ENCODE peak calls at places on chromosomes 2 and 18, in six cellular contexts. One of them, this sample, is unnamed.

GRCh38 chr2:104028066-104028465 is 825.8 kb upstream of the POU3F3 start:
- DNase-seq in K562: no peak
- DNase-seq in H1: no peak
- DNase-seq in neural crest cell: no peak
- DNase-seq in PC-3: no peak
- DNase-seq in keratinocyte: no peak
- DNase-seq in this sample: no peak

GRCh38 chr18:58176915-58177717 is 133.1 kb downstream of the NEDD4L start:
- DNase-seq in neural crest cell: no peak
- DNase-seq in H1: peak
- DNase-seq in K562: no peak
- DNase-seq in keratinocyte: peak
- DNase-seq in PC-3: peak
- DNase-seq in this sample: no peak

GRCh38 chr2:96838345-96839287 is 5.2 kb downstream of the ANKRD23 start:
- DNase-seq in PC-3: no peak
- DNase-seq in neural crest cell: no peak
- DNase-seq in K562: no peak
- DNase-seq in keratinocyte: no peak
- DNase-seq in H1: peak
- DNase-seq in this sample: no peak

GRCh38 chr2:177257471-177257870 is 7.1 kb downstream of the NFE2L2 start:
- DNase-seq in H1: no peak
- DNase-seq in keratinocyte: no peak
- DNase-seq in neural crest cell: no peak
- DNase-seq in K562: no peak
- DNase-seq in PC-3: no peak
- DNase-seq in this sample: no peak

GRCh38 chr2:142140434-142140845 is 9.6 kb upstream of the LRP1B start:
- DNase-seq in PC-3: peak
- DNase-seq in keratinocyte: no peak
- DNase-seq in H1: no peak
- DNase-seq in neural crest cell: no peak
- DNase-seq in K562: no peak
- DNase-seq in this sample: no peak

GRCh38 chr2:44793322-44793870 is 148.1 kb upstream of the SIX3 start:
- DNase-seq in neural crest cell: no peak
- DNase-seq in PC-3: peak
- DNase-seq in keratinocyte: no peak
- DNase-seq in K562: no peak
- DNase-seq in H1: peak
- DNase-seq in this sample: peak

GRCh38 chr2:234797566-234798250 is 154.1 kb upstream of the SH3BP4 start:
- DNase-seq in keratinocyte: no peak
- DNase-seq in PC-3: no peak
- DNase-seq in H1: no peak
- DNase-seq in neural crest cell: no peak
- DNase-seq in K562: no peak
- DNase-seq in this sample: no peak

GRCh38 chr2:45439788-45440773 is 171.0 kb downstream of the SRBD1 start:
- DNase-seq in H1: no peak
- DNase-seq in neural crest cell: no peak
- DNase-seq in K562: no peak
- DNase-seq in PC-3: peak
- DNase-seq in keratinocyte: no peak
- DNase-seq in this sample: no peak

GRCh38 chr2:162075689-162076132 is 1.7 kb upstream of the DPP4 start:
- DNase-seq in H1: no peak
- DNase-seq in K562: no peak
- DNase-seq in PC-3: no peak
- DNase-seq in neural crest cell: no peak
- DNase-seq in keratinocyte: no peak
- DNase-seq in this sample: no peak

GRCh38 chr18:62436636-62437519 is 85.9 kb upstream of the ZCCHC2 start:
- DNase-seq in neural crest cell: no peak
- DNase-seq in keratinocyte: no peak
- DNase-seq in K562: no peak
- DNase-seq in H1: no peak
- DNase-seq in PC-3: peak
- DNase-seq in this sample: no peak

GRCh38 chr18:12283256-12283655 is 24.8 kb upstream of the TUBB6 start:
- DNase-seq in H1: peak
- DNase-seq in keratinocyte: peak
- DNase-seq in PC-3: peak
- DNase-seq in neural crest cell: no peak
- DNase-seq in K562: peak
- DNase-seq in this sample: peak

GRCh38 chr2:116319001-116319400 is 1495.5 kb upstream of the DDX18 start:
- DNase-seq in PC-3: no peak
- DNase-seq in keratinocyte: no peak
- DNase-seq in H1: no peak
- DNase-seq in K562: no peak
- DNase-seq in neural crest cell: no peak
- DNase-seq in this sample: no peak

GRCh38 chr2:14239605-14240004 is 392.9 kb upstream of the LRATD1 start:
- DNase-seq in K562: no peak
- DNase-seq in PC-3: no peak
- DNase-seq in neural crest cell: no peak
- DNase-seq in H1: no peak
- DNase-seq in keratinocyte: no peak
- DNase-seq in this sample: no peak

GRCh38 chr2:159074605-159075004 is 106.2 kb downstream of the TANC1 start:
- DNase-seq in neural crest cell: no peak
- DNase-seq in K562: no peak
- DNase-seq in PC-3: no peak
- DNase-seq in H1: no peak
- DNase-seq in keratinocyte: no peak
- DNase-seq in this sample: no peak

GRCh38 chr2:197804049-197804757 is at the start of gene PLCL1:
- DNase-seq in keratinocyte: peak
- DNase-seq in neural crest cell: peak
- DNase-seq in K562: peak
- DNase-seq in PC-3: peak
- DNase-seq in H1: peak
- DNase-seq in this sample: peak
- TF ChIP-seq CTCF in keratinocyte: no peak
- TF ChIP-seq CTCF in neural crest cell: no peak
- TF ChIP-seq CTCF in K562: peak
- TF ChIP-seq CTCF in PC-3: no peak
- TF ChIP-seq CTCF in H1: no peak
- TF ChIP-seq CTCF in this sample: no peak

GRCh38 chr2:69917854-69918253 is 2.9 kb downstream of the MXD1 start:
- DNase-seq in K562: no peak
- DNase-seq in PC-3: peak
- DNase-seq in keratinocyte: no peak
- DNase-seq in H1: no peak
- DNase-seq in neural crest cell: no peak
- DNase-seq in this sample: no peak

GRCh38 chr2:69914235-69915049 is 467 bp upstream of the MXD1 start:
- DNase-seq in H1: peak
- DNase-seq in K562: peak
- DNase-seq in PC-3: peak
- DNase-seq in neural crest cell: peak
- DNase-seq in keratinocyte: peak
- DNase-seq in this sample: peak

GRCh38 chr2:69915050-69915945 is at the start of gene MXD1:
- DNase-seq in keratinocyte: no peak
- DNase-seq in K562: peak
- DNase-seq in H1: no peak
- DNase-seq in PC-3: peak
- DNase-seq in neural crest cell: no peak
- DNase-seq in this sample: peak

GRCh38 chr2:69916151-69916550 is 1.2 kb downstream of the MXD1 start:
- DNase-seq in neural crest cell: no peak
- DNase-seq in keratinocyte: no peak
- DNase-seq in PC-3: peak
- DNase-seq in H1: no peak
- DNase-seq in K562: no peak
- DNase-seq in this sample: no peak

DNA sequence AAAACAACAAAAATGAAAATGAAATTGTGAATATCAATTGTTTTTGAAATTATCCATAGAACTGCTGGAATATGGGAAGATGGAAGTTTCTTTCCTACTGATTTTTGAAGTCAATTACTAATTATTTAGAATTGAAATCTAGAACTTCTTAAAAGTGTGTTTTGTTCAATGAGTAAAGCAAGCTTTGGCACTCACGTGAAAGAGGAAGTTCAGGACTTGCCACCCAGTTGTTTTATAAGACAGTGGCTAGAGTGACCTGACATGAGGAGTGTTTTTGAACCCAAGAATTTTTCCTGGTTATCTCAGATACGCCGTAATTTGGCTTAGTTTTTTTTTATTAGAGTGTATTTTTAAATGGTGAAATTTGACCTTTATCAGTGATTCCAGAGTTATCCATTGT is 3.5 kb downstream of the MXD1 start:
- DNase-seq in neural crest cell: no peak
- DNase-seq in H1: no peak
- DNase-seq in K562: no peak
- DNase-seq in keratinocyte: no peak
- DNase-seq in PC-3: no peak
- DNase-seq in this sample: no peak
- TF ChIP-seq CTCF in neural crest cell: no peak
- TF ChIP-seq CTCF in H1: no peak
- TF ChIP-seq CTCF in K562: no peak
- TF ChIP-seq CTCF in keratinocyte: no peak
- TF ChIP-seq CTCF in PC-3: no peak
- TF ChIP-seq CTCF in this sample: no peak

DNA sequence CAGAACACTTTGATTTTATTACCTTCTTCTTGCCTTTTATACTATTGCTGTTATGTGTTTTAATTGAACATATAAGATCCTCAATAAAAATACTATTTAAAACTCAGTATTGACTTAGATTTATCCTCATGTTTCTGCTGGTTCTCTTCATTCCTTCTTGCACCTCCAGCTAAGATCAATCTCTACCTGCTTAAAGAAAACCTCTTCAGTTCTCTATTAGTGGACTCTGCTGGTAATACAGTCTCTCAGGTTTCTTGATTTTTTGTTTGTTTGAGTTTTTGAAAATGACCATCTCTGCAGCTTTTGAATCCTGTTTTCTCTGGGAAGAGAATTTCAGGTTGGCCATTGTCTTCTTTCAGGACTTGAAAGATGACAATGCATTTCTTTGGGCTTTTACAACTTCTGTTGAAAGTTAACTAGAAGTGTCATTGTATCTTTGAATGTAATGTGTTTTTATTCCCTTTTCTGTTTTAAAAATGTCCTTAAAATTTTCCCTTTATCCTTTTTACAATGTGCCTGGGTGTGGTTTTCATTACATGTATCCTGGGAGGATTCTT is 29.8 kb upstream of the TMEM131 start:
- DNase-seq in PC-3: no peak
- DNase-seq in K562: no peak
- DNase-seq in H1: no peak
- DNase-seq in neural crest cell: no peak
- DNase-seq in keratinocyte: no peak
- DNase-seq in this sample: no peak
- TF ChIP-seq CTCF in PC-3: no peak
- TF ChIP-seq CTCF in K562: no peak
- TF ChIP-seq CTCF in H1: no peak
- TF ChIP-seq CTCF in neural crest cell: no peak
- TF ChIP-seq CTCF in keratinocyte: no peak
- TF ChIP-seq CTCF in this sample: no peak

DNA sequence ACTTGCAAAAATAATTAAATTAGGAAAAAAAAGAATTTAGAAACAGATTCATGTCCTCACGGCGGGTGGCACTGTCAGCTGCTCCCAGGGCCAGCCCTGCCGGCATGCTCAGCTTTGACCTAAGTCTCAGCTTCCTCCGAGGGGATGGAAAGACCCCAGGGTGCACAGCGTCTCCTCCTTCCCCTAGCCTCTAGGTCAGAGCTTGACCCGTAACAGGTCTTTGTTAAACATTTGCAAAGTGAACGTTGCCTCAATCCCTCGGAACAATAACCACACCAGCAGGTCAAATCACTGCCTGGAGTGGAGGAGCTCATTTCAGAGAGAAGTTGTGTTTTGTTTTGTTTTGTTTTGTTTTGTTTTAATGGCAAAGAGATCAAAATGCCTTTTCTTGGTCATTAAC is 171.3 kb downstream of the TMEM18 start:
- DNase-seq in H1: peak
- DNase-seq in PC-3: no peak
- DNase-seq in keratinocyte: no peak
- DNase-seq in neural crest cell: no peak
- DNase-seq in K562: no peak
- DNase-seq in this sample: no peak
- TF ChIP-seq CTCF in H1: no peak
- TF ChIP-seq CTCF in PC-3: no peak
- TF ChIP-seq CTCF in keratinocyte: no peak
- TF ChIP-seq CTCF in neural crest cell: no peak
- TF ChIP-seq CTCF in K562: no peak
- TF ChIP-seq CTCF in this sample: no peak

GRCh38 chr2:183093857-183094657 is 15.5 kb downstream of the DUSP19 start:
- DNase-seq in PC-3: peak
- DNase-seq in neural crest cell: no peak
- DNase-seq in K562: no peak
- DNase-seq in keratinocyte: no peak
- DNase-seq in H1: no peak
- DNase-seq in this sample: no peak
- TF ChIP-seq CTCF in PC-3: peak
- TF ChIP-seq CTCF in neural crest cell: no peak
- TF ChIP-seq CTCF in K562: no peak
- TF ChIP-seq CTCF in keratinocyte: no peak
- TF ChIP-seq CTCF in H1: no peak
- TF ChIP-seq CTCF in this sample: no peak

GRCh38 chr2:37281916-37282315 is 42.7 kb downstream of the PRKD3 start:
- DNase-seq in neural crest cell: no peak
- DNase-seq in K562: no peak
- DNase-seq in keratinocyte: no peak
- DNase-seq in H1: no peak
- DNase-seq in PC-3: no peak
- DNase-seq in this sample: no peak
- TF ChIP-seq CTCF in neural crest cell: no peak
- TF ChIP-seq CTCF in K562: no peak
- TF ChIP-seq CTCF in keratinocyte: no peak
- TF ChIP-seq CTCF in H1: no peak
- TF ChIP-seq CTCF in PC-3: peak
- TF ChIP-seq CTCF in this sample: no peak

GRCh38 chr2:196718394-196718793 is 78.9 kb downstream of the CCDC150 start:
- DNase-seq in K562: no peak
- DNase-seq in PC-3: no peak
- DNase-seq in neural crest cell: no peak
- DNase-seq in keratinocyte: no peak
- DNase-seq in H1: no peak
- DNase-seq in this sample: no peak

GRCh38 chr2:196719565-196719872 is 80.0 kb downstream of the GTF3C3 start:
- DNase-seq in PC-3: no peak
- DNase-seq in H1: no peak
- DNase-seq in keratinocyte: no peak
- DNase-seq in K562: no peak
- DNase-seq in neural crest cell: no peak
- DNase-seq in this sample: no peak

GRCh38 chr2:196718796-196719564 is 79.5 kb downstream of the CCDC150 start:
- DNase-seq in H1: peak
- DNase-seq in K562: peak
- DNase-seq in keratinocyte: no peak
- DNase-seq in neural crest cell: no peak
- DNase-seq in PC-3: peak
- DNase-seq in this sample: peak
- TF ChIP-seq CTCF in H1: peak
- TF ChIP-seq CTCF in K562: peak
- TF ChIP-seq CTCF in keratinocyte: peak
- TF ChIP-seq CTCF in neural crest cell: peak
- TF ChIP-seq CTCF in PC-3: peak
- TF ChIP-seq CTCF in this sample: no peak